ENCODE peak calls at places on chromosomes 13 and 19, in ten cellular contexts. One of them, this sample, is unnamed.

GRCh38 chr13:74438911-74439310 is 304.7 kb upstream of the KLF12 start:
- DNase-seq in RKO: no peak
- DNase-seq in heart right ventricle: no peak
- DNase-seq in A172: no peak
- DNase-seq in AG04450: no peak
- DNase-seq in T follicular helper cell: no peak
- DNase-seq in transverse colon: no peak
- DNase-seq in stimulated activated CD4-positive, alpha-beta T cell treated with anti-CD3 and anti-CD28 coated beads, Interleukin-1b, Interleukin-23, amount 100 ng/mL, for 1 hour: no peak
- DNase-seq in cortex of kidney: no peak
- DNase-seq in natural killer cell: no peak
- DNase-seq in this sample: no peak

GRCh38 chr13:110524484-110525254 is 36.9 kb downstream of the RAB20 start:
- DNase-seq in RKO: no peak
- DNase-seq in heart right ventricle: peak
- DNase-seq in A172: peak
- DNase-seq in AG04450: no peak
- DNase-seq in T follicular helper cell: no peak
- DNase-seq in transverse colon: peak
- DNase-seq in stimulated activated CD4-positive, alpha-beta T cell treated with anti-CD3 and anti-CD28 coated beads, Interleukin-1b, Interleukin-23, amount 100 ng/mL, for 1 hour: no peak
- DNase-seq in cortex of kidney: no peak
- DNase-seq in natural killer cell: no peak
- DNase-seq in this sample: no peak

GRCh38 chr19:10478903-10479384 is 24.2 kb downstream of the KEAP1 start:
- DNase-seq in RKO: no peak
- DNase-seq in heart right ventricle: peak
- DNase-seq in A172: peak
- DNase-seq in AG04450: peak
- DNase-seq in T follicular helper cell: peak
- DNase-seq in transverse colon: peak
- DNase-seq in stimulated activated CD4-positive, alpha-beta T cell treated with anti-CD3 and anti-CD28 coated beads, Interleukin-1b, Interleukin-23, amount 100 ng/mL, for 1 hour: peak
- DNase-seq in cortex of kidney: no peak
- DNase-seq in natural killer cell: peak
- DNase-seq in this sample: peak

GRCh38 chr19:33868821-33869412 is 72.2 kb downstream of the KCTD15 start:
- DNase-seq in RKO: no peak
- DNase-seq in heart right ventricle: peak
- DNase-seq in A172: no peak
- DNase-seq in AG04450: no peak
- DNase-seq in T follicular helper cell: no peak
- DNase-seq in transverse colon: peak
- DNase-seq in stimulated activated CD4-positive, alpha-beta T cell treated with anti-CD3 and anti-CD28 coated beads, Interleukin-1b, Interleukin-23, amount 100 ng/mL, for 1 hour: no peak
- DNase-seq in cortex of kidney: no peak
- DNase-seq in natural killer cell: no peak
- DNase-seq in this sample: no peak

GRCh38 chr13:80038371-80038770 is 302.6 kb downstream of the SPRY2 start:
- DNase-seq in RKO: no peak
- DNase-seq in heart right ventricle: no peak
- DNase-seq in A172: no peak
- DNase-seq in AG04450: no peak
- DNase-seq in T follicular helper cell: no peak
- DNase-seq in transverse colon: no peak
- DNase-seq in stimulated activated CD4-positive, alpha-beta T cell treated with anti-CD3 and anti-CD28 coated beads, Interleukin-1b, Interleukin-23, amount 100 ng/mL, for 1 hour: no peak
- DNase-seq in cortex of kidney: no peak
- DNase-seq in natural killer cell: no peak
- DNase-seq in this sample: no peak

GRCh38 chr19:16076154-16076957 is at the start of gene TPM4:
- DNase-seq in RKO: peak
- DNase-seq in heart right ventricle: peak
- DNase-seq in A172: peak
- DNase-seq in AG04450: peak
- DNase-seq in T follicular helper cell: peak
- DNase-seq in transverse colon: peak
- DNase-seq in stimulated activated CD4-positive, alpha-beta T cell treated with anti-CD3 and anti-CD28 coated beads, Interleukin-1b, Interleukin-23, amount 100 ng/mL, for 1 hour: peak
- DNase-seq in cortex of kidney: no peak
- DNase-seq in natural killer cell: peak
- DNase-seq in this sample: peak

GRCh38 chr13:33212396-33212795 is 73.2 kb downstream of the STARD13 start:
- DNase-seq in RKO: no peak
- DNase-seq in heart right ventricle: no peak
- DNase-seq in A172: no peak
- DNase-seq in AG04450: no peak
- DNase-seq in T follicular helper cell: no peak
- DNase-seq in transverse colon: no peak
- DNase-seq in stimulated activated CD4-positive, alpha-beta T cell treated with anti-CD3 and anti-CD28 coated beads, Interleukin-1b, Interleukin-23, amount 100 ng/mL, for 1 hour: no peak
- DNase-seq in cortex of kidney: no peak
- DNase-seq in natural killer cell: no peak
- DNase-seq in this sample: no peak

GRCh38 chr19:52962394-52963228 is at the start of gene ZNF816:
- DNase-seq in RKO: peak
- DNase-seq in heart right ventricle: peak
- DNase-seq in A172: peak
- DNase-seq in AG04450: peak
- DNase-seq in T follicular helper cell: peak
- DNase-seq in transverse colon: peak
- DNase-seq in stimulated activated CD4-positive, alpha-beta T cell treated with anti-CD3 and anti-CD28 coated beads, Interleukin-1b, Interleukin-23, amount 100 ng/mL, for 1 hour: peak
- DNase-seq in cortex of kidney: peak
- DNase-seq in natural killer cell: peak
- DNase-seq in this sample: peak

GRCh38 chr13:72970956-72971355 is 87.8 kb upstream of the KLF5 start:
- DNase-seq in RKO: peak
- DNase-seq in heart right ventricle: no peak
- DNase-seq in A172: peak
- DNase-seq in AG04450: peak
- DNase-seq in T follicular helper cell: no peak
- DNase-seq in transverse colon: no peak
- DNase-seq in stimulated activated CD4-positive, alpha-beta T cell treated with anti-CD3 and anti-CD28 coated beads, Interleukin-1b, Interleukin-23, amount 100 ng/mL, for 1 hour: no peak
- DNase-seq in cortex of kidney: no peak
- DNase-seq in natural killer cell: no peak
- DNase-seq in this sample: no peak

GRCh38 chr13:62512194-62513141 is 1096.8 kb upstream of the PCDH20 start:
- DNase-seq in RKO: peak
- DNase-seq in heart right ventricle: no peak
- DNase-seq in A172: peak
- DNase-seq in AG04450: peak
- DNase-seq in T follicular helper cell: no peak
- DNase-seq in transverse colon: peak
- DNase-seq in stimulated activated CD4-positive, alpha-beta T cell treated with anti-CD3 and anti-CD28 coated beads, Interleukin-1b, Interleukin-23, amount 100 ng/mL, for 1 hour: no peak
- DNase-seq in cortex of kidney: no peak
- DNase-seq in natural killer cell: no peak
- DNase-seq in this sample: peak

GRCh38 chr13:83620535-83621220 is 261.6 kb downstream of the SLITRK1 start:
- DNase-seq in RKO: peak
- DNase-seq in heart right ventricle: no peak
- DNase-seq in A172: peak
- DNase-seq in AG04450: peak
- DNase-seq in T follicular helper cell: no peak
- DNase-seq in transverse colon: no peak
- DNase-seq in stimulated activated CD4-positive, alpha-beta T cell treated with anti-CD3 and anti-CD28 coated beads, Interleukin-1b, Interleukin-23, amount 100 ng/mL, for 1 hour: no peak
- DNase-seq in cortex of kidney: no peak
- DNase-seq in natural killer cell: no peak
- DNase-seq in this sample: no peak

GRCh38 chr19:58400916-58401824 is 5.7 kb downstream of the RNF225 start:
- DNase-seq in RKO: peak
- DNase-seq in heart right ventricle: peak
- DNase-seq in A172: peak
- DNase-seq in AG04450: peak
- DNase-seq in T follicular helper cell: peak
- DNase-seq in transverse colon: peak
- DNase-seq in stimulated activated CD4-positive, alpha-beta T cell treated with anti-CD3 and anti-CD28 coated beads, Interleukin-1b, Interleukin-23, amount 100 ng/mL, for 1 hour: peak
- DNase-seq in cortex of kidney: no peak
- DNase-seq in natural killer cell: peak
- DNase-seq in this sample: peak

GRCh38 chr19:31548941-31549340 is 199.7 kb upstream of the TSHZ3 start:
- DNase-seq in RKO: no peak
- DNase-seq in heart right ventricle: peak
- DNase-seq in A172: peak
- DNase-seq in AG04450: peak
- DNase-seq in T follicular helper cell: no peak
- DNase-seq in transverse colon: no peak
- DNase-seq in stimulated activated CD4-positive, alpha-beta T cell treated with anti-CD3 and anti-CD28 coated beads, Interleukin-1b, Interleukin-23, amount 100 ng/mL, for 1 hour: no peak
- DNase-seq in cortex of kidney: no peak
- DNase-seq in natural killer cell: no peak
- DNase-seq in this sample: no peak

GRCh38 chr13:39565036-39565949 is 37.7 kb downstream of the LHFPL6 start:
- DNase-seq in RKO: peak
- DNase-seq in heart right ventricle: no peak
- DNase-seq in A172: peak
- DNase-seq in AG04450: peak
- DNase-seq in T follicular helper cell: no peak
- DNase-seq in transverse colon: no peak
- DNase-seq in stimulated activated CD4-positive, alpha-beta T cell treated with anti-CD3 and anti-CD28 coated beads, Interleukin-1b, Interleukin-23, amount 100 ng/mL, for 1 hour: no peak
- DNase-seq in cortex of kidney: no peak
- DNase-seq in natural killer cell: no peak
- DNase-seq in this sample: peak

GRCh38 chr19:30449673-30450072 is 77.5 kb downstream of the ZNF536 start:
- DNase-seq in RKO: no peak
- DNase-seq in heart right ventricle: no peak
- DNase-seq in A172: no peak
- DNase-seq in AG04450: no peak
- DNase-seq in T follicular helper cell: no peak
- DNase-seq in transverse colon: no peak
- DNase-seq in stimulated activated CD4-positive, alpha-beta T cell treated with anti-CD3 and anti-CD28 coated beads, Interleukin-1b, Interleukin-23, amount 100 ng/mL, for 1 hour: no peak
- DNase-seq in cortex of kidney: no peak
- DNase-seq in natural killer cell: no peak
- DNase-seq in this sample: no peak

GRCh38 chr19:1315470-1316166 is 29.9 kb downstream of the EFNA2 start:
- DNase-seq in RKO: no peak
- DNase-seq in heart right ventricle: peak
- DNase-seq in A172: no peak
- DNase-seq in AG04450: no peak
- DNase-seq in T follicular helper cell: no peak
- DNase-seq in transverse colon: peak
- DNase-seq in stimulated activated CD4-positive, alpha-beta T cell treated with anti-CD3 and anti-CD28 coated beads, Interleukin-1b, Interleukin-23, amount 100 ng/mL, for 1 hour: no peak
- DNase-seq in cortex of kidney: no peak
- DNase-seq in natural killer cell: no peak
- DNase-seq in this sample: peak

GRCh38 chr13:32986552-32986951 is 29.7 kb upstream of the KL start:
- DNase-seq in RKO: no peak
- DNase-seq in heart right ventricle: no peak
- DNase-seq in A172: no peak
- DNase-seq in AG04450: no peak
- DNase-seq in T follicular helper cell: no peak
- DNase-seq in transverse colon: no peak
- DNase-seq in stimulated activated CD4-positive, alpha-beta T cell treated with anti-CD3 and anti-CD28 coated beads, Interleukin-1b, Interleukin-23, amount 100 ng/mL, for 1 hour: no peak
- DNase-seq in cortex of kidney: no peak
- DNase-seq in natural killer cell: no peak
- DNase-seq in this sample: no peak

GRCh38 chr13:62302341-62302740 is 886.7 kb upstream of the PCDH20 start:
- DNase-seq in RKO: no peak
- DNase-seq in heart right ventricle: no peak
- DNase-seq in A172: no peak
- DNase-seq in AG04450: no peak
- DNase-seq in T follicular helper cell: no peak
- DNase-seq in transverse colon: no peak
- DNase-seq in stimulated activated CD4-positive, alpha-beta T cell treated with anti-CD3 and anti-CD28 coated beads, Interleukin-1b, Interleukin-23, amount 100 ng/mL, for 1 hour: no peak
- DNase-seq in cortex of kidney: no peak
- DNase-seq in natural killer cell: no peak
- DNase-seq in this sample: no peak

GRCh38 chr13:106361621-106362020 is 173.8 kb downstream of the EFNB2 start:
- DNase-seq in RKO: no peak
- DNase-seq in heart right ventricle: no peak
- DNase-seq in A172: no peak
- DNase-seq in AG04450: no peak
- DNase-seq in T follicular helper cell: no peak
- DNase-seq in transverse colon: no peak
- DNase-seq in stimulated activated CD4-positive, alpha-beta T cell treated with anti-CD3 and anti-CD28 coated beads, Interleukin-1b, Interleukin-23, amount 100 ng/mL, for 1 hour: no peak
- DNase-seq in cortex of kidney: no peak
- DNase-seq in natural killer cell: no peak
- DNase-seq in this sample: no peak

GRCh38 chr19:49692102-49692599 is 1.2 kb downstream of the CPT1C start:
- DNase-seq in RKO: no peak
- DNase-seq in heart right ventricle: no peak
- DNase-seq in A172: no peak
- DNase-seq in AG04450: no peak
- DNase-seq in T follicular helper cell: no peak
- DNase-seq in transverse colon: no peak
- DNase-seq in stimulated activated CD4-positive, alpha-beta T cell treated with anti-CD3 and anti-CD28 coated beads, Interleukin-1b, Interleukin-23, amount 100 ng/mL, for 1 hour: no peak
- DNase-seq in cortex of kidney: no peak
- DNase-seq in natural killer cell: no peak
- DNase-seq in this sample: no peak

GRCh38 chr13:80341771-80342271 is 895 bp upstream of the SPRY2 start:
- DNase-seq in RKO: peak
- DNase-seq in heart right ventricle: peak
- DNase-seq in A172: no peak
- DNase-seq in AG04450: no peak
- DNase-seq in T follicular helper cell: no peak
- DNase-seq in transverse colon: peak
- DNase-seq in stimulated activated CD4-positive, alpha-beta T cell treated with anti-CD3 and anti-CD28 coated beads, Interleukin-1b, Interleukin-23, amount 100 ng/mL, for 1 hour: no peak
- DNase-seq in cortex of kidney: no peak
- DNase-seq in natural killer cell: no peak
- DNase-seq in this sample: no peak

GRCh38 chr19:45005787-45006186 is 4.5 kb downstream of the RELB start:
- DNase-seq in RKO: no peak
- DNase-seq in heart right ventricle: no peak
- DNase-seq in A172: no peak
- DNase-seq in AG04450: no peak
- DNase-seq in T follicular helper cell: no peak
- DNase-seq in transverse colon: peak
- DNase-seq in stimulated activated CD4-positive, alpha-beta T cell treated with anti-CD3 and anti-CD28 coated beads, Interleukin-1b, Interleukin-23, amount 100 ng/mL, for 1 hour: no peak
- DNase-seq in cortex of kidney: no peak
- DNase-seq in natural killer cell: no peak
- DNase-seq in this sample: no peak

GRCh38 chr19:12481781-12482504 is 2.7 kb downstream of the ZNF709 start:
- DNase-seq in RKO: no peak
- DNase-seq in heart right ventricle: no peak
- DNase-seq in A172: no peak
- DNase-seq in AG04450: no peak
- DNase-seq in T follicular helper cell: no peak
- DNase-seq in transverse colon: no peak
- DNase-seq in stimulated activated CD4-positive, alpha-beta T cell treated with anti-CD3 and anti-CD28 coated beads, Interleukin-1b, Interleukin-23, amount 100 ng/mL, for 1 hour: no peak
- DNase-seq in cortex of kidney: no peak
- DNase-seq in natural killer cell: no peak
- DNase-seq in this sample: no peak

GRCh38 chr13:26497991-26498423 is 59.5 kb upstream of the WASF3 start:
- DNase-seq in RKO: no peak
- DNase-seq in heart right ventricle: no peak
- DNase-seq in A172: no peak
- DNase-seq in AG04450: no peak
- DNase-seq in T follicular helper cell: no peak
- DNase-seq in transverse colon: no peak
- DNase-seq in stimulated activated CD4-positive, alpha-beta T cell treated with anti-CD3 and anti-CD28 coated beads, Interleukin-1b, Interleukin-23, amount 100 ng/mL, for 1 hour: no peak
- DNase-seq in cortex of kidney: no peak
- DNase-seq in natural killer cell: no peak
- DNase-seq in this sample: no peak

GRCh38 chr19:18291019-18291524 is 9.7 kb upstream of the JUND start:
- DNase-seq in RKO: no peak
- DNase-seq in heart right ventricle: peak
- DNase-seq in A172: no peak
- DNase-seq in AG04450: no peak
- DNase-seq in T follicular helper cell: no peak
- DNase-seq in transverse colon: no peak
- DNase-seq in stimulated activated CD4-positive, alpha-beta T cell treated with anti-CD3 and anti-CD28 coated beads, Interleukin-1b, Interleukin-23, amount 100 ng/mL, for 1 hour: no peak
- DNase-seq in cortex of kidney: no peak
- DNase-seq in natural killer cell: no peak
- DNase-seq in this sample: no peak

GRCh38 chr19:18744019-18744418 is 47.1 kb downstream of the COMP start:
- DNase-seq in RKO: no peak
- DNase-seq in heart right ventricle: no peak
- DNase-seq in A172: no peak
- DNase-seq in AG04450: no peak
- DNase-seq in T follicular helper cell: no peak
- DNase-seq in transverse colon: no peak
- DNase-seq in stimulated activated CD4-positive, alpha-beta T cell treated with anti-CD3 and anti-CD28 coated beads, Interleukin-1b, Interleukin-23, amount 100 ng/mL, for 1 hour: no peak
- DNase-seq in cortex of kidney: no peak
- DNase-seq in natural killer cell: no peak
- DNase-seq in this sample: no peak

GRCh38 chr19:39178296-39179006 is 18.3 kb upstream of the NCCRP1 start:
- DNase-seq in RKO: no peak
- DNase-seq in heart right ventricle: no peak
- DNase-seq in A172: no peak
- DNase-seq in AG04450: no peak
- DNase-seq in T follicular helper cell: no peak
- DNase-seq in transverse colon: no peak
- DNase-seq in stimulated activated CD4-positive, alpha-beta T cell treated with anti-CD3 and anti-CD28 coated beads, Interleukin-1b, Interleukin-23, amount 100 ng/mL, for 1 hour: no peak
- DNase-seq in cortex of kidney: no peak
- DNase-seq in natural killer cell: no peak
- DNase-seq in this sample: no peak

GRCh38 chr13:52849727-52850395 is 1.4 kb upstream of the PCDH8 start:
- DNase-seq in RKO: no peak
- DNase-seq in heart right ventricle: no peak
- DNase-seq in A172: no peak
- DNase-seq in AG04450: no peak
- DNase-seq in T follicular helper cell: no peak
- DNase-seq in transverse colon: no peak
- DNase-seq in stimulated activated CD4-positive, alpha-beta T cell treated with anti-CD3 and anti-CD28 coated beads, Interleukin-1b, Interleukin-23, amount 100 ng/mL, for 1 hour: no peak
- DNase-seq in cortex of kidney: no peak
- DNase-seq in natural killer cell: no peak
- DNase-seq in this sample: no peak